ENCODE peak calls at places on chromosomes 3 and 15, in seven cellular contexts. U, F, E, Z, D, Y and I are unnamed samples.

GRCh38 chr15:29099131-29099880 is 170.3 kb downstream of the NSMCE3 start:
- DNase-seq in Z (no peak), Y (no peak), U (peak; percentile 21), E (no peak), F (no peak), D (no peak), I (no peak)

GRCh38 chr3:133532951-133533350 is 40.5 kb upstream of the CDV3 start:
- DNase-seq in Y (no peak), E (no peak), Z (no peak), U (no peak), F (peak; percentile 40), D (no peak), I (no peak)

GRCh38 chr3:46861996-46862688 is 1.1 kb downstream of the MYL3 start:
- DNase-seq in E (no peak), F (no peak), Z (no peak), D (no peak), U (peak; percentile 84), Y (no peak), I (no peak)

GRCh38 chr3:64987731-64988130 is 299.9 kb upstream of the ADAMTS9 start:
- DNase-seq in F (no peak), U (no peak), Y (peak; percentile 56), D (no peak), Z (no peak), E (no peak), I (no peak)

GRCh38 chr15:49831206-49831965 is 210.5 kb downstream of the DTWD1 start:
- DNase-seq in U (peak; percentile 65), F (peak; percentile 98), D (no peak), Y (peak; percentile 40), Z (no peak), E (no peak), I (peak; percentile 82)

GRCh38 chr15:49495993-49496747 is 73.1 kb downstream of the FGF7 start:
- DNase-seq in Y (no peak), Z (no peak), U (no peak), E (no peak), D (no peak), F (peak; percentile 38), I (no peak)

GRCh38 chr3:46905191-46905560 is 27.7 kb downstream of the PTH1R start:
- DNase-seq in D (no peak), Y (no peak), U (peak; percentile 27), F (no peak), E (no peak), Z (no peak), I (no peak)

GRCh38 chr15:62957130-62957529 is 85.4 kb upstream of the TPM1 start:
- DNase-seq in U (no peak), E (no peak), D (peak; percentile 13), F (peak; percentile 43), Z (no peak), Y (peak; percentile 84), I (no peak)

GRCh38 chr15:28110416-28110975 is 11.4 kb upstream of the OCA2 start:
- DNase-seq in Y (no peak), U (no peak), F (no peak), Z (no peak), D (no peak), E (no peak), I (no peak)

GRCh38 chr15:27867861-27868260 is 231.3 kb downstream of the OCA2 start:
- DNase-seq in Y (no peak), F (no peak), D (no peak), Z (no peak), U (no peak), E (no peak), I (no peak)

GRCh38 chr3:113773381-113773780 is 26.5 kb downstream of the ATP6V1A start:
- DNase-seq in Y (no peak), Z (no peak), E (no peak), U (no peak), F (peak; percentile 72), D (no peak), I (peak; percentile 42)

GRCh38 chr3:90007786-90008499 is 900.5 kb downstream of the EPHA3 start:
- DNase-seq in U (no peak), F (peak; percentile 40), D (no peak), E (no peak), Y (no peak), Z (no peak), I (no peak)

GRCh38 chr3:195825191-195825588 is 13.5 kb upstream of the MUC4 start:
- DNase-seq in Y (no peak), Z (no peak), E (no peak), F (no peak), D (no peak), U (peak; percentile 31), I (no peak)

GRCh38 chr15:90839187-90840071 is 29.0 kb upstream of the FURIN start:
- DNase-seq in E (no peak), F (no peak), Y (no peak), U (no peak), Z (peak; percentile 60), D (no peak), I (no peak)

GRCh38 chr15:44427756-44428724 is 611 bp downstream of the CTDSPL2 start:
- DNase-seq in U (no peak), E (no peak), Z (peak; percentile 54), Y (peak; percentile 69), D (peak; percentile 73), F (peak; percentile 47), I (no peak)

GRCh38 chr15:47985568-47985967 is 135.2 kb upstream of the SLC24A5 start:
- DNase-seq in Y (no peak), F (no peak), D (no peak), U (no peak), E (no peak), Z (no peak), I (no peak)

GRCh38 chr3:155202626-155203025 is 90.9 kb downstream of the STRIT1 start:
- DNase-seq in D (no peak), U (no peak), Y (no peak), Z (no peak), E (no peak), F (peak; percentile 18), I (peak; percentile 96)

GRCh38 chr3:112132975-112133448 is at the start of gene GCSAM:
- DNase-seq in Y (no peak), Z (peak; percentile 98), F (no peak), D (no peak), E (no peak), U (peak; percentile 61), I (no peak)

GRCh38 chr3:129317876-129318275 is 39.2 kb downstream of the HMCES start:
- DNase-seq in E (no peak), F (no peak), Y (no peak), U (peak; percentile 44), Z (peak; percentile 58), D (no peak), I (no peak)

GRCh38 chr15:83210619-83211018 is 3.0 kb upstream of the HDGFL3 start:
- DNase-seq in Y (no peak), Z (peak; percentile 34), F (no peak), U (no peak), E (no peak), D (no peak), I (no peak)